ENCODE peak calls at places on chromosome 21, in six cellular contexts. J is esophagus muscularis mucosa, L is GM12891, K is HepG2, E is sigmoid colon, Z is K562. V is an unnamed sample.
A peak's percentile ranks its signal among the peaks of the same experiment; 100 is the strongest.

GRCh38 chr21:18041012-18041411 is 203.6 kb upstream of the CHODL start:
- DNase-seq in J (no peak), Z (no peak), K (peak; percentile 45), L (no peak), E (no peak), V (no peak)

GRCh38 chr21:36783612-36784383 is 84.9 kb downstream of the SIM2 start:
- DNase-seq in J (no peak), L (no peak), E (no peak), Z (no peak), K (peak; percentile 12), V (no peak)

GRCh38 chr21:38136201-38136600 is 120.6 kb upstream of the KCNJ15 start:
- DNase-seq in K (no peak), J (no peak), L (no peak), Z (no peak), E (no peak), V (no peak)

GRCh38 chr21:19433623-19434022 is 1030.0 kb upstream of the TMPRSS15 start:
- DNase-seq in E (no peak), J (no peak), L (no peak), K (no peak), Z (peak; percentile 14), V (no peak)

GRCh38 chr21:39313457-39314154 is at the start of gene BRWD1:
- DNase-seq in E (peak; percentile 93), Z (peak; percentile 93), L (peak; percentile 73), J (peak; percentile 94), K (peak; percentile 72), V (peak; percentile 69)

GRCh38 chr21:16279658-16280581 is 550.1 kb downstream of the USP25 start:
- DNase-seq in J (no peak), L (no peak), E (peak; percentile 75), K (no peak), Z (no peak), V (no peak)

GRCh38 chr21:27807596-27807995 is 840.7 kb upstream of the ADAMTS5 start:
- DNase-seq in L (no peak), Z (no peak), J (no peak), K (no peak), E (no peak), V (no peak)

GRCh38 chr21:25343774-25344545 is 263.3 kb downstream of the MRPL39 start:
- DNase-seq in J (no peak), K (no peak), E (no peak), Z (no peak), L (no peak), V (no peak)

DNA sequence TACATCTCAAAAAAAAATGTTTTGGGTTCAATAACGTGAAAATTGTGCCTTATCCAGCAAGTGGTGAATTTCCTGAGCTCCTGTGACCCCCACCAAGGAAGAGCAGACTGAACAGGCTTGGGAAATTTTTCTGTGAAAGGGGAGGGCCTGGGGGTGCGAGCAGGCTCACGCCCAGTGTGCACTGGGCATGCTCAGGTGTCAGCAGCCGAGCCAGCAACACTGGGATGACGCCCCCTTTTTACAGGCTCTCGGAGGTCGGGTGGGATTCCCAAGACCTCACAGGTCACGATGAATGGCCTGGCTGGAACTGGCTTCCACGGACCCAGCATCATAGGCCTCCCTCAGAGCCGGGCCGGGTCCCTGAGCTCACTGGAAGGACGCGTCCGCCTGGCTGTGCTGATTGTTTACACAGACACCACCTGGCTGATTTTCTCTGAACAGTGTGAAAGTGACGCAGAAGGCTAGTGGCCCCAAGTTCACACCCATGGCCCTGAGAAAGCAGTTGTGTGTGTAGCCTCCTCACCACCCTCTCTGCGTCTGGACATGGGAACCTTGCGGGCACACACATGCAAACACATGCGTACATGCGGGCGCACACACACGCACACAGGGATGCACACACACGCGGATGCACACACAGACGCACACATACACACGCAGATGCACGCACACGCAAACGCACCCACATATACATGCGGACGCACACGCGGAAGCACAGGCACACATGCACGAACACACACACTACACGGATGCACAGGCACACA is 9.2 kb downstream of the CSTB start:
- DNase-seq in K (no peak), J (no peak), E (no peak), Z (no peak), L (no peak), V (no peak)
- TF ChIP-seq POLR2AphosphoS5 in K (no peak), J (no peak), E (no peak), Z (no peak), L (peak; percentile 48), V (peak; percentile 66)

DNA sequence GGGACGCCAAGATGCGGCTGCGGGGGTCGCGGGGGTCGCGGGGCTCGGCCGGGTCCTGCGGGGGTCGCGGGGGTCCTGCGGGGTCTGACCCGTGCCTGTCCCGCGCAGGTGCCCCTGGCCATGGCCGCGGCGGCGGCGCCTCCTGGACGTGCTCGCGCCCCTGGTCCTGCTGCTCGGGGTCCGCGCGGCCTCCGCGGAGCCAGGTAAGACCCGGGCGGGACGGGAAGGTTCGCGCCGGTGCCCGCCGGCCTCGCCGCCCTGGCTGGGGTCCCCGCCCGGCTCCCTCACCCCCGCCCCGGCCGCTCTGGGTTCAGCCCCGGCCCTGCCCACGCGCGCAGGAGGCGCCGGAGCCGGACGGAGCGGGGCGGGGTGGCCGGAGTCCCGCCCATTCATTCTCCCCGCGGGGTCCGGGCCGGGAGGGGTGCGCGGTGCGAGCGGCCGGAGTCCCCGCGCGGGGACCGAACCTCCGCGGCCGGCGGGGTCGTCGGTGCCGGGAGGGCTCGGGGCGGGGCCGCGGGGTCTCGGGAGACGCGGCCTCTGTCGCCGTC is 380 bp downstream of the COL18A1 start:
- DNase-seq in L (no peak), J (no peak), K (no peak), E (peak; percentile 82), Z (peak; percentile 95), V (no peak)
- TF ChIP-seq POLR2A in L (no peak), J (no peak), K (no peak), E (no peak), Z (no peak), V (no peak)

GRCh38 chr21:21000576-21001175 is 2.5 kb downstream of the NCAM2 start:
- DNase-seq in L (no peak), J (no peak), K (no peak), E (no peak), Z (no peak), V (no peak)
- TF ChIP-seq POLR2AphosphoS5 in L (no peak), J (no peak), K (no peak), E (no peak), Z (no peak), V (no peak)

GRCh38 chr21:41967708-41968107 is 13.9 kb upstream of the C2CD2 start:
- DNase-seq in E (no peak), Z (no peak), J (peak; percentile 79), K (no peak), L (no peak), V (no peak)
- TF ChIP-seq POLR2A in E (no peak), Z (no peak), J (no peak), K (no peak), L (no peak), V (no peak)

GRCh38 chr21:46604975-46605758 is at the start of gene S100B:
- DNase-seq in J (no peak), Z (peak; percentile 12), K (no peak), E (peak; percentile 73), L (no peak), V (no peak)
- TF ChIP-seq POLR2AphosphoS5 in J (no peak), Z (no peak), K (no peak), E (peak; percentile 61), L (no peak), V (no peak)

GRCh38 chr21:46323710-46324389 is at the start of the genes C21orf58 and PCNT:
- DNase-seq in J (peak; percentile 99), Z (peak; percentile 98), L (peak; percentile 97), K (peak; percentile 92), E (peak; percentile 99), V (peak; percentile 95)

GRCh38 chr21:46326110-46326703 is 2.3 kb downstream of the PCNT start:
- DNase-seq in E (no peak), K (peak; percentile 32), L (no peak), J (no peak), Z (no peak), V (no peak)

GRCh38 chr21:46323227-46323709 is 402 bp downstream of the C21orf58 start:
- DNase-seq in Z (no peak), J (no peak), E (peak; percentile 74), K (no peak), L (no peak), V (no peak)

GRCh38 chr21:46324390-46325072 is 575 bp downstream of the PCNT start:
- DNase-seq in Z (peak; percentile 96), E (peak; percentile 93), L (peak; percentile 86), K (peak; percentile 42), J (peak; percentile 93), V (peak; percentile 78)

GRCh38 chr21:46325073-46325912 is 1.3 kb downstream of the PCNT start:
- DNase-seq in Z (peak; percentile 59), J (no peak), E (peak; percentile 75), L (peak; percentile 48), K (peak; percentile 35), V (peak; percentile 51)
- TF ChIP-seq POLR2A in Z (peak; percentile 63), J (no peak), E (no peak), L (no peak), K (no peak), V (no peak)

GRCh38 chr21:34004984-34005383 is 68.4 kb upstream of the MRPS6 start:
- DNase-seq in E (peak; percentile 70), J (no peak), L (no peak), K (no peak), Z (no peak), V (no peak)

GRCh38 chr21:34006603-34007168 is 66.7 kb upstream of the MRPS6 start:
- DNase-seq in J (no peak), L (no peak), E (no peak), Z (no peak), K (no peak), V (no peak)

GRCh38 chr21:33998809-33999208 is 74.6 kb upstream of the MRPS6 start:
- DNase-seq in L (no peak), J (no peak), E (no peak), K (no peak), Z (no peak), V (no peak)

GRCh38 chr21:34004013-34004938 is 69.1 kb upstream of the MRPS6 start:
- DNase-seq in K (no peak), L (no peak), E (peak; percentile 68), J (no peak), Z (no peak), V (no peak)

GRCh38 chr21:34003428-34003827 is 70.0 kb upstream of the MRPS6 start:
- DNase-seq in Z (no peak), L (no peak), E (no peak), J (no peak), K (no peak), V (no peak)
- TF ChIP-seq POLR2AphosphoS5 in Z (no peak), L (no peak), E (no peak), J (no peak), K (no peak), V (no peak)